ENCODE peak calls at places on chromosomes 5 and 9, in eight cellular contexts. J, U, Z, B, V, N, R and I are unnamed samples.
A peak's percentile ranks its signal among the peaks of the same experiment; 100 is the strongest.

GRCh38 chr9:3330792-3331420 is 194.9 kb downstream of the RFX3 start:
- DNase-seq in J (no peak), U (no peak), Z (peak; percentile 94), B (no peak), V (no peak), N (no peak), R (peak; percentile 25), I (peak; percentile 83)

GRCh38 chr9:13387668-13388124 is 108.2 kb upstream of the MPDZ start:
- DNase-seq in J (no peak), U (no peak), Z (no peak), B (no peak), V (no peak), N (no peak), R (no peak), I (no peak)

GRCh38 chr9:37529111-37529510 is 43.4 kb downstream of the POLR1E start:
- DNase-seq in J (no peak), U (no peak), Z (no peak), B (no peak), V (peak; percentile 61), N (no peak), R (no peak), I (peak; percentile 92)

GRCh38 chr5:155147222-155147621 is 133.7 kb downstream of the KIF4B start:
- DNase-seq in J (no peak), U (no peak), Z (peak; percentile 7), B (no peak), V (no peak), N (no peak), R (peak; percentile 16), I (peak; percentile 18)

GRCh38 chr5:97854871-97855762 is 672.1 kb upstream of the RIOK2 start:
- DNase-seq in J (no peak), U (no peak), Z (no peak), B (no peak), V (no peak), N (no peak), R (no peak), I (no peak)

GRCh38 chr9:75803130-75803529 is 87.3 kb upstream of the PCSK5 start:
- DNase-seq in J (no peak), U (no peak), Z (no peak), B (no peak), V (no peak), N (no peak), R (peak; percentile 7), I (peak; percentile 17)

GRCh38 chr9:80320916-80321315 is 749.2 kb downstream of the TLE4 start:
- DNase-seq in J (no peak), U (no peak), Z (peak; percentile 48), B (no peak), V (no peak), N (no peak), R (no peak), I (peak; percentile 4)

GRCh38 chr9:32581512-32582143 is 8.7 kb upstream of the NDUFB6 start:
- DNase-seq in J (peak; percentile 20), U (peak; percentile 43), Z (peak; percentile 77), B (no peak), V (peak; percentile 24), N (no peak), R (peak; percentile 57), I (peak; percentile 79)

GRCh38 chr5:123518111-123518510 is 6.1 kb downstream of the CSNK1G3 start:
- DNase-seq in J (no peak), U (no peak), Z (no peak), B (no peak), V (no peak), N (no peak), R (no peak), I (no peak)

GRCh38 chr9:137524161-137524560 is 26.0 kb downstream of the PNPLA7 start:
- DNase-seq in J (no peak), U (no peak), Z (no peak), B (peak; percentile 9), V (no peak), N (no peak), R (no peak), I (no peak)

GRCh38 chr9:75265525-75265972 is 177.2 kb downstream of the OSTF1 start:
- DNase-seq in J (peak; percentile 41), U (peak; percentile 81), Z (peak; percentile 56), B (peak; percentile 23), V (peak; percentile 11), N (no peak), R (peak; percentile 69), I (peak; percentile 56)

GRCh38 chr9:110128664-110129329 is 79.2 kb downstream of the C9orf152 start:
- DNase-seq in J (no peak), U (no peak), Z (no peak), B (no peak), V (peak; percentile 53), N (peak; percentile 52), R (no peak), I (no peak)

GRCh38 chr5:138438724-138439536 is at the start of gene REEP2:
- DNase-seq in J (peak; percentile 36), U (no peak), Z (peak; percentile 38), B (no peak), V (peak; percentile 92), N (no peak), R (peak; percentile 89), I (peak; percentile 51)

GRCh38 chr5:53482717-53483638 is 2.5 kb downstream of the FST start:
- DNase-seq in J (no peak), U (no peak), Z (no peak), B (peak; percentile 25), V (peak; percentile 39), N (peak; percentile 74), R (peak; percentile 29), I (peak; percentile 60)

GRCh38 chr5:112183103-112183634 is 235.9 kb downstream of the EPB41L4A start:
- DNase-seq in J (peak; percentile 52), U (no peak), Z (peak; percentile 23), B (no peak), V (no peak), N (no peak), R (no peak), I (peak; percentile 86)

GRCh38 chr9:89791754-89792153 is 186.9 kb downstream of the GADD45G start:
- DNase-seq in J (no peak), U (no peak), Z (no peak), B (no peak), V (no peak), N (peak; percentile 71), R (no peak), I (no peak)

GRCh38 chr5:128163991-128164390 is 80.4 kb downstream of the SLC12A2 start:
- DNase-seq in J (no peak), U (no peak), Z (peak; percentile 89), B (no peak), V (no peak), N (no peak), R (peak; percentile 41), I (peak; percentile 90)

GRCh38 chr9:24245988-24246387 is 299.7 kb downstream of the IZUMO3 start:
- DNase-seq in J (no peak), U (no peak), Z (peak; percentile 57), B (no peak), V (no peak), N (no peak), R (peak; percentile 11), I (peak; percentile 57)

GRCh38 chr9:2568689-2569088 is 52.9 kb upstream of the VLDLR start:
- DNase-seq in J (no peak), U (no peak), Z (peak; percentile 28), B (no peak), V (no peak), N (no peak), R (no peak), I (no peak)

GRCh38 chr9:117714282-117714681 is 10.1 kb downstream of the TLR4 start:
- DNase-seq in J (no peak), U (no peak), Z (no peak), B (no peak), V (no peak), N (no peak), R (no peak), I (no peak)

GRCh38 chr9:4670591-4670990 is 4.3 kb upstream of the SPATA6L start:
- DNase-seq in J (no peak), U (no peak), Z (no peak), B (no peak), V (no peak), N (no peak), R (no peak), I (no peak)

GRCh38 chr5:501040-501832 is 23.0 kb downstream of the SLC9A3 start:
- DNase-seq in J (no peak), U (no peak), Z (no peak), B (no peak), V (no peak), N (no peak), R (no peak), I (no peak)